ENCODE peak calls at places on chromosomes 4 and X, in five cellular contexts. O, J, A, M and K are unnamed samples.

GRCh38 chrX:41435708-41436107 is 11.4 kb upstream of the NYX start:
- DNase-seq in M (peak), A (no peak), O (no peak), J (no peak), K (no peak)

GRCh38 chr4:125658773-125659172 is 344.0 kb downstream of the FAT4 start:
- DNase-seq in J (no peak), A (no peak), O (no peak), M (no peak), K (no peak)

GRCh38 chrX:112235547-112235946 is 153.0 kb upstream of the TRPC5 start:
- DNase-seq in J (no peak), M (no peak), A (no peak), O (no peak), K (no peak)

GRCh38 chr4:156575430-156576073 is 396.0 kb downstream of the PDGFC start:
- DNase-seq in J (no peak), M (no peak), O (no peak), A (no peak), K (no peak)

GRCh38 chrX:151621422-151621821 is 57.9 kb downstream of the PASD1 start:
- DNase-seq in M (no peak), O (no peak), A (no peak), J (no peak), K (no peak)

GRCh38 chr4:62923783-62924182 is 1485.5 kb downstream of the TECRL start:
- DNase-seq in O (no peak), A (no peak), M (no peak), J (no peak), K (no peak)

GRCh38 chr4:123555500-123556273 is 159.1 kb downstream of the SPRY1 start:
- DNase-seq in M (peak), O (no peak), J (no peak), A (no peak), K (peak)

GRCh38 chrX:132858018-132858417 is 100.4 kb downstream of the HS6ST2 start:
- DNase-seq in A (no peak), J (no peak), M (no peak), O (peak), K (no peak)

GRCh38 chr4:170872794-170873193 is 783.0 kb upstream of the AADAT start:
- DNase-seq in J (peak), O (no peak), A (no peak), M (no peak), K (no peak)

GRCh38 chrX:113892401-113892800 is 691.5 kb upstream of the HTR2C start:
- DNase-seq in O (no peak), M (no peak), J (no peak), A (no peak), K (no peak)

GRCh38 chr4:86664959-86665358 is 70.8 kb downstream of the PTPN13 start:
- DNase-seq in M (no peak), J (no peak), A (no peak), O (no peak), K (no peak)

GRCh38 chrX:79259073-79259689 is 108.0 kb downstream of the ITM2A start:
- DNase-seq in O (peak), A (peak), M (no peak), J (no peak), K (no peak)

GRCh38 chr4:931194-931959 is 739 bp downstream of the GAK start:
- DNase-seq in M (peak), O (no peak), A (no peak), J (no peak), K (no peak)

GRCh38 chr4:128517739-128518510 is 230.3 kb upstream of the PGRMC2 start:
- DNase-seq in M (peak), A (no peak), O (peak), J (no peak), K (no peak)

GRCh38 chr4:76213415-76214268 is at the start of gene SCARB2:
- DNase-seq in J (peak), M (peak), O (peak), A (peak), K (peak)